ENCODE peak calls at places on chromosomes 3 and 15, in five cellular contexts. T, X, S, K and G are unnamed samples.

GRCh38 chr3:56816061-56816460 is 14.3 kb upstream of the ARHGEF3 start:
- DNase-seq in T (no peak), X (no peak), S (no peak), K (no peak), G (no peak)

GRCh38 chr3:188179006-188179966 is 25.3 kb downstream of the LPP start:
- DNase-seq in T (no peak), X (peak; percentile 23), S (peak; percentile 51), K (no peak), G (peak; percentile 21)

GRCh38 chr3:171838218-171838720 is 4.9 kb upstream of the TMEM212 start:
- DNase-seq in T (no peak), X (peak; percentile 31), S (peak; percentile 88), K (no peak), G (peak; percentile 31)

GRCh38 chr3:105322570-105323273 is 44.0 kb upstream of the ALCAM start:
- DNase-seq in T (no peak), X (no peak), S (peak; percentile 44), K (no peak), G (no peak)

GRCh38 chr3:78867409-78868372 is 900.1 kb downstream of the ROBO1 start:
- DNase-seq in T (no peak), X (no peak), S (peak; percentile 77), K (no peak), G (no peak)

GRCh38 chr3:152389316-152389934 is 120.7 kb downstream of the MBNL1 start:
- DNase-seq in T (no peak), X (no peak), S (no peak), K (no peak), G (no peak)

GRCh38 chr3:147360936-147361670 is 45.2 kb downstream of the ZIC4 start:
- DNase-seq in T (no peak), X (peak; percentile 60), S (peak; percentile 42), K (no peak), G (peak; percentile 89)

GRCh38 chr3:141561426-141562034 is 74.7 kb downstream of the RASA2 start:
- DNase-seq in T (no peak), X (peak; percentile 35), S (peak; percentile 87), K (no peak), G (peak; percentile 62)

GRCh38 chr3:152417181-152417580 is 148.5 kb downstream of the MBNL1 start:
- DNase-seq in T (no peak), X (no peak), S (no peak), K (no peak), G (no peak)

GRCh38 chr3:42491876-42492507 is 10.5 kb upstream of the VIPR1 start:
- DNase-seq in T (no peak), X (no peak), S (no peak), K (no peak), G (no peak)

GRCh38 chr3:188185717-188186236 is 31.8 kb downstream of the LPP start:
- DNase-seq in T (no peak), X (peak; percentile 18), S (peak; percentile 43), K (no peak), G (peak; percentile 59)

GRCh38 chr3:107068980-107069379 is 308.3 kb upstream of the CCDC54 start:
- DNase-seq in T (no peak), X (no peak), S (peak; percentile 81), K (no peak), G (no peak)

GRCh38 chr3:115927210-115927609 is 303.9 kb downstream of the GAP43 start:
- DNase-seq in T (no peak), X (no peak), S (no peak), K (no peak), G (no peak)

GRCh38 chr3:4634894-4635293 is 141.7 kb downstream of the ITPR1 start:
- DNase-seq in T (no peak), X (no peak), S (no peak), K (no peak), G (no peak)

GRCh38 chr15:92909131-92909781 is 9.1 kb downstream of the CHD2 start:
- DNase-seq in T (no peak), X (no peak), S (peak; percentile 69), K (no peak), G (no peak)

GRCh38 chr3:191051037-191051436 is 148.0 kb upstream of the OSTN start:
- DNase-seq in T (no peak), X (no peak), S (peak; percentile 56), K (no peak), G (peak; percentile 56)

GRCh38 chr15:101807345-101807945 is 4.1 kb downstream of the OR4F6 start:
- DNase-seq in T (no peak), X (no peak), S (no peak), K (no peak), G (no peak)

GRCh38 chr3:197454014-197454413 is 101.8 kb downstream of the BDH1 start:
- DNase-seq in T (no peak), X (no peak), S (peak; percentile 45), K (no peak), G (no peak)